ENCODE peak calls at places on chromosome 9, in six cellular contexts. One of them, this sample, is unnamed.

GRCh38 chr9:83199240-83199639 is 136.3 kb upstream of the RASEF start:
- DNase-seq in gastrocnemius medialis: no peak
- DNase-seq in endodermal cell: peak; percentile 65
- DNase-seq in PC-3: peak; percentile 56
- DNase-seq in heart left ventricle: peak; percentile 45
- DNase-seq in A673: peak; percentile 34
- DNase-seq in this sample: peak; percentile 72

GRCh38 chr9:74803366-74804017 is 84.2 kb downstream of the TRPM6 start:
- DNase-seq in endodermal cell: no peak
- DNase-seq in heart left ventricle: no peak
- DNase-seq in PC-3: peak; percentile 8
- DNase-seq in gastrocnemius medialis: no peak
- DNase-seq in A673: no peak
- DNase-seq in this sample: no peak

GRCh38 chr9:103601287-103601686 is 492.8 kb upstream of the SMC2 start:
- DNase-seq in endodermal cell: no peak
- DNase-seq in heart left ventricle: no peak
- DNase-seq in gastrocnemius medialis: no peak
- DNase-seq in A673: no peak
- DNase-seq in PC-3: no peak
- DNase-seq in this sample: no peak

GRCh38 chr9:134680393-134681060 is 38.9 kb downstream of the COL5A1 start:
- DNase-seq in gastrocnemius medialis: no peak
- DNase-seq in PC-3: no peak
- DNase-seq in endodermal cell: no peak
- DNase-seq in heart left ventricle: no peak
- DNase-seq in A673: no peak
- DNase-seq in this sample: no peak

GRCh38 chr9:135144581-135145108 is 57.2 kb downstream of the OLFM1 start:
- DNase-seq in heart left ventricle: no peak
- DNase-seq in A673: peak; percentile 57
- DNase-seq in PC-3: peak; percentile 12
- DNase-seq in endodermal cell: no peak
- DNase-seq in gastrocnemius medialis: no peak
- DNase-seq in this sample: no peak

GRCh38 chr9:123425261-123425821 is 69.3 kb downstream of the CRB2 start:
- DNase-seq in gastrocnemius medialis: no peak
- DNase-seq in heart left ventricle: no peak
- DNase-seq in A673: no peak
- DNase-seq in PC-3: no peak
- DNase-seq in endodermal cell: peak; percentile 53
- DNase-seq in this sample: peak; percentile 91

GRCh38 chr9:106312913-106313312 is 550.1 kb upstream of the ZNF462 start:
- DNase-seq in heart left ventricle: no peak
- DNase-seq in gastrocnemius medialis: no peak
- DNase-seq in endodermal cell: no peak
- DNase-seq in PC-3: no peak
- DNase-seq in A673: no peak
- DNase-seq in this sample: no peak

GRCh38 chr9:126986506-126986951 is 71.9 kb downstream of the RALGPS1 start:
- DNase-seq in gastrocnemius medialis: no peak
- DNase-seq in heart left ventricle: no peak
- DNase-seq in PC-3: peak; percentile 63
- DNase-seq in endodermal cell: no peak
- DNase-seq in A673: no peak
- DNase-seq in this sample: no peak

GRCh38 chr9:113343732-113344231 is 3.7 kb upstream of the WDR31 start:
- DNase-seq in endodermal cell: peak; percentile 22
- DNase-seq in gastrocnemius medialis: peak; percentile 18
- DNase-seq in PC-3: no peak
- DNase-seq in A673: peak; percentile 74
- DNase-seq in heart left ventricle: peak; percentile 91
- DNase-seq in this sample: peak; percentile 98

GRCh38 chr9:97632406-97632991 is 669 bp downstream of the TSTD2 start:
- DNase-seq in endodermal cell: peak; percentile 84
- DNase-seq in gastrocnemius medialis: peak; percentile 29
- DNase-seq in A673: peak; percentile 80
- DNase-seq in heart left ventricle: peak; percentile 67
- DNase-seq in PC-3: no peak
- DNase-seq in this sample: peak; percentile 56

GRCh38 chr9:79572032-79572890 is 496 bp downstream of the TLE4 start:
- DNase-seq in heart left ventricle: peak; percentile 56
- DNase-seq in endodermal cell: peak; percentile 79
- DNase-seq in PC-3: peak; percentile 39
- DNase-seq in gastrocnemius medialis: no peak
- DNase-seq in A673: peak; percentile 51
- DNase-seq in this sample: peak; percentile 51

GRCh38 chr9:70218767-70219166 is 40.0 kb upstream of the SMC5 start:
- DNase-seq in A673: no peak
- DNase-seq in PC-3: no peak
- DNase-seq in endodermal cell: no peak
- DNase-seq in gastrocnemius medialis: no peak
- DNase-seq in heart left ventricle: no peak
- DNase-seq in this sample: no peak

GRCh38 chr9:119044801-119045200 is 324.4 kb downstream of the BRINP1 start:
- DNase-seq in endodermal cell: no peak
- DNase-seq in gastrocnemius medialis: no peak
- DNase-seq in PC-3: no peak
- DNase-seq in A673: no peak
- DNase-seq in heart left ventricle: no peak
- DNase-seq in this sample: no peak

GRCh38 chr9:114850871-114851270 is 45.0 kb upstream of the TNFSF15 start:
- DNase-seq in A673: no peak
- DNase-seq in PC-3: peak; percentile 2
- DNase-seq in gastrocnemius medialis: no peak
- DNase-seq in endodermal cell: no peak
- DNase-seq in heart left ventricle: no peak
- DNase-seq in this sample: no peak

GRCh38 chr9:126150411-126151030 is 176.1 kb upstream of the MVB12B start:
- DNase-seq in A673: peak; percentile 59
- DNase-seq in endodermal cell: no peak
- DNase-seq in heart left ventricle: no peak
- DNase-seq in PC-3: no peak
- DNase-seq in gastrocnemius medialis: no peak
- DNase-seq in this sample: no peak

GRCh38 chr9:90914868-90915483 is 113.4 kb downstream of the SYK start:
- DNase-seq in heart left ventricle: peak; percentile 72
- DNase-seq in gastrocnemius medialis: peak; percentile 64
- DNase-seq in PC-3: peak; percentile 80
- DNase-seq in endodermal cell: peak; percentile 93
- DNase-seq in A673: peak; percentile 70
- DNase-seq in this sample: peak; percentile 86

GRCh38 chr9:123716339-123716738 is 213.6 kb downstream of the DENND1A start:
- DNase-seq in gastrocnemius medialis: no peak
- DNase-seq in heart left ventricle: no peak
- DNase-seq in endodermal cell: no peak
- DNase-seq in PC-3: no peak
- DNase-seq in A673: no peak
- DNase-seq in this sample: no peak

GRCh38 chr9:98135938-98136337 is 16.9 kb upstream of the TRIM14 start:
- DNase-seq in endodermal cell: no peak
- DNase-seq in heart left ventricle: no peak
- DNase-seq in PC-3: no peak
- DNase-seq in A673: no peak
- DNase-seq in gastrocnemius medialis: no peak
- DNase-seq in this sample: no peak

GRCh38 chr9:108083796-108084352 is 594.3 kb upstream of the KLF4 start:
- DNase-seq in gastrocnemius medialis: peak; percentile 6
- DNase-seq in heart left ventricle: no peak
- DNase-seq in A673: no peak
- DNase-seq in endodermal cell: no peak
- DNase-seq in PC-3: no peak
- DNase-seq in this sample: no peak

GRCh38 chr9:99006979-99007378 is 63.3 kb downstream of the COL15A1 start:
- DNase-seq in heart left ventricle: no peak
- DNase-seq in PC-3: no peak
- DNase-seq in endodermal cell: no peak
- DNase-seq in A673: no peak
- DNase-seq in gastrocnemius medialis: no peak
- DNase-seq in this sample: no peak

GRCh38 chr9:5185220-5185840 is at the start of gene INSL6:
- DNase-seq in heart left ventricle: no peak
- DNase-seq in gastrocnemius medialis: no peak
- DNase-seq in endodermal cell: peak; percentile 49
- DNase-seq in A673: no peak
- DNase-seq in PC-3: no peak
- DNase-seq in this sample: no peak

GRCh38 chr9:80555782-80556325 is 984.1 kb downstream of the TLE4 start:
- DNase-seq in gastrocnemius medialis: no peak
- DNase-seq in PC-3: peak; percentile 69
- DNase-seq in endodermal cell: no peak
- DNase-seq in heart left ventricle: no peak
- DNase-seq in A673: peak; percentile 19
- DNase-seq in this sample: no peak

GRCh38 chr9:113536483-113537226 is 73.1 kb downstream of the RGS3 start:
- DNase-seq in endodermal cell: peak; percentile 61
- DNase-seq in A673: no peak
- DNase-seq in gastrocnemius medialis: peak; percentile 59
- DNase-seq in PC-3: no peak
- DNase-seq in heart left ventricle: peak; percentile 93
- DNase-seq in this sample: no peak

GRCh38 chr9:126514037-126514821 is 99.5 kb upstream of the LMX1B start:
- DNase-seq in heart left ventricle: peak; percentile 73
- DNase-seq in A673: peak; percentile 73
- DNase-seq in gastrocnemius medialis: no peak
- DNase-seq in PC-3: peak; percentile 30
- DNase-seq in endodermal cell: peak; percentile 95
- DNase-seq in this sample: peak; percentile 43

GRCh38 chr9:107874137-107874536 is 384.6 kb upstream of the KLF4 start:
- DNase-seq in heart left ventricle: no peak
- DNase-seq in endodermal cell: no peak
- DNase-seq in PC-3: no peak
- DNase-seq in A673: no peak
- DNase-seq in gastrocnemius medialis: no peak
- DNase-seq in this sample: no peak

GRCh38 chr9:124000161-124000783 is 11.3 kb upstream of the LHX2 start:
- DNase-seq in PC-3: no peak
- DNase-seq in endodermal cell: peak; percentile 65
- DNase-seq in gastrocnemius medialis: no peak
- DNase-seq in heart left ventricle: no peak
- DNase-seq in A673: no peak
- DNase-seq in this sample: no peak

GRCh38 chr9:128841704-128842492 is 12.3 kb upstream of the SPOUT1 start:
- DNase-seq in A673: no peak
- DNase-seq in heart left ventricle: no peak
- DNase-seq in gastrocnemius medialis: no peak
- DNase-seq in PC-3: no peak
- DNase-seq in endodermal cell: no peak
- DNase-seq in this sample: no peak

GRCh38 chr9:21677834-21678233 is 124.6 kb upstream of the MTAP start:
- DNase-seq in A673: peak; percentile 0
- DNase-seq in PC-3: peak; percentile 96
- DNase-seq in heart left ventricle: no peak
- DNase-seq in endodermal cell: no peak
- DNase-seq in gastrocnemius medialis: no peak
- DNase-seq in this sample: no peak

GRCh38 chr9:81414836-81415235 is 274.5 kb downstream of the TLE1 start:
- DNase-seq in heart left ventricle: no peak
- DNase-seq in endodermal cell: no peak
- DNase-seq in gastrocnemius medialis: no peak
- DNase-seq in PC-3: peak; percentile 42
- DNase-seq in A673: no peak
- DNase-seq in this sample: no peak

GRCh38 chr9:117491491-117491890 is 76.6 kb upstream of the ASTN2 start:
- DNase-seq in heart left ventricle: no peak
- DNase-seq in A673: no peak
- DNase-seq in gastrocnemius medialis: no peak
- DNase-seq in endodermal cell: no peak
- DNase-seq in PC-3: no peak
- DNase-seq in this sample: no peak

GRCh38 chr9:132214027-132214622 is 52.3 kb downstream of the NTNG2 start:
- DNase-seq in gastrocnemius medialis: peak; percentile 25
- DNase-seq in A673: peak; percentile 72
- DNase-seq in heart left ventricle: peak; percentile 95
- DNase-seq in endodermal cell: peak; percentile 86
- DNase-seq in PC-3: peak; percentile 70
- DNase-seq in this sample: peak; percentile 84

DNA sequence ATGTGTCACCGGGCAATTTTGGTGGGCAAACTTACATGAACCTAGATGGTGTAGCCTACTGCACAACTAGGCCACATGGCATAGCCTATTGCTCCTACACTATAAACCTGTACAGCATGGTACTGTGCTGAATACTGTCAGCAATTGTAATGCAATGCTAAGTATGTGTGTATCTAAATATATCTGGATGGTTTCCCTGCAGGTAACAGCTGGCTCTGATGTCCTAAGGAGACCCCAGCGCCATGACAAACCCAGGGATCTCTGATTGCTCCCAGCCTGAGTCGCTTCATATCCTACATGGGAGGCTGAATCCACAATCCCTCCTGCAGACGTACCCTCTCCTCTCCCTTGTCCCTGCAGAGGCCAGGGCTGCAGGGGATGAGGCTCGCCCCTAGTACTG is 26.6 kb upstream of the TTLL11 start:
- DNase-seq in heart left ventricle: no peak
- DNase-seq in endodermal cell: no peak
- DNase-seq in PC-3: no peak
- DNase-seq in gastrocnemius medialis: no peak
- DNase-seq in A673: no peak
- DNase-seq in this sample: no peak
- H3K9me3 ChIP-seq in heart left ventricle: no peaks in the 10 kb centered on the region
- H3K9me3 ChIP-seq in endodermal cell: no peaks in the 10 kb centered on the region
- H3K9me3 ChIP-seq in PC-3: no peaks in the 10 kb centered on the region
- H3K9me3 ChIP-seq in gastrocnemius medialis: no peaks in the 10 kb centered on the region
- H3K9me3 ChIP-seq in A673: no peaks in the 10 kb centered on the region
- H3K9me3 ChIP-seq in this sample: no peaks in the 10 kb centered on the region

GRCh38 chr9:120877276-120878034 is 467 bp upstream of the PHF19 start:
- DNase-seq in endodermal cell: peak; percentile 79
- DNase-seq in PC-3: peak; percentile 76
- DNase-seq in A673: peak; percentile 83
- DNase-seq in heart left ventricle: peak; percentile 51
- DNase-seq in gastrocnemius medialis: no peak
- DNase-seq in this sample: peak; percentile 50
- TF ChIP-seq CTCF in endodermal cell: no peak
- TF ChIP-seq CTCF in PC-3: no peak
- TF ChIP-seq CTCF in A673: no peak
- TF ChIP-seq CTCF in heart left ventricle: peak; percentile 5
- TF ChIP-seq CTCF in gastrocnemius medialis: no peak
- TF ChIP-seq CTCF in this sample: no peak

GRCh38 chr9:101415578-101415977 is 16.9 kb downstream of the ZNF189 start:
- DNase-seq in heart left ventricle: no peak
- DNase-seq in endodermal cell: no peak
- DNase-seq in A673: no peak
- DNase-seq in PC-3: no peak
- DNase-seq in gastrocnemius medialis: no peak
- DNase-seq in this sample: no peak
- H3K9me3 ChIP-seq in heart left ventricle: peaks cover 67% of the 10 kb centered on the region
- H3K9me3 ChIP-seq in endodermal cell: peaks cover 29% of the 10 kb centered on the region
- H3K9me3 ChIP-seq in A673: peaks cover 24% of the 10 kb centered on the region
- H3K9me3 ChIP-seq in PC-3: no peaks in the 10 kb centered on the region
- H3K9me3 ChIP-seq in gastrocnemius medialis: peaks cover 8% of the 10 kb centered on the region
- H3K9me3 ChIP-seq in this sample: no peaks in the 10 kb centered on the region

DNA sequence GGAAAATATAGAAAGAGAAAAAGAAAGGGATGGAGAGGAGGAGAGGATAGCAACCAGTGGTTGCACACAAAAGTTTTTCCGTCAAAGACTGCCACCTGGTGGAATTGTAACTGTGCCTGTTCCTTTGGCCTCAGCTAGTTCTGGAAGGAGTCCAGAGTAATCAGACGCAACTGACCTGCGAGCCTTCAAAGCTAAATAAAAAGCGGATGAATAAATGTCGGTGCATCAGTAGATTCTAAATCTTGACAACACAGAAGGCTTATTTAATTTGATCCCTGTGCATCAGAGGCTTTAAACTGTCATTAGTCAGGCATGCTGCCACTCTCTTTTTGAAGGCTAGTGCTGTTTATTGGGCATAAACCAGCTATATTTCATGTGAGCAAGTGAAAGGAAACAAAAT is 132.9 kb upstream of the ACO1 start:
- DNase-seq in endodermal cell: peak; percentile 87
- DNase-seq in heart left ventricle: no peak
- DNase-seq in PC-3: peak; percentile 78
- DNase-seq in A673: peak; percentile 65
- DNase-seq in gastrocnemius medialis: no peak
- DNase-seq in this sample: peak; percentile 12
- TF ChIP-seq CTCF in endodermal cell: peak; percentile 92
- TF ChIP-seq CTCF in heart left ventricle: peak; percentile 39
- TF ChIP-seq CTCF in PC-3: peak; percentile 77
- TF ChIP-seq CTCF in A673: peak; percentile 85
- TF ChIP-seq CTCF in gastrocnemius medialis: peak; percentile 20
- TF ChIP-seq CTCF in this sample: no peak